ENCODE peak calls at places on chromosomes 3 and 15, in eight cellular contexts. K is adrenal gland; M is SJSA1; S is breast epithelium; R is CD4-positive, alpha-beta T cell; C is right atrium auricular region; U is PC-9; T is upper lobe of left lung. H is an unnamed sample.

GRCh38 chr3:136305879-136306278 is 55.7 kb downstream of the PCCB start:
- DNase-seq in K (no peak), M (no peak), S (no peak), R (no peak), C (no peak), U (peak), T (no peak), H (no peak)

GRCh38 chr15:52164631-52165265 is 26.4 kb downstream of the GNB5 start:
- DNase-seq in K (no peak), M (no peak), S (no peak), R (no peak), C (no peak), U (no peak), T (no peak), H (no peak)

GRCh38 chr15:57505949-57506391 is 85.7 kb upstream of the MYZAP start:
- DNase-seq in K (no peak), M (peak), S (peak), R (no peak), C (peak), U (peak), T (peak), H (no peak)

GRCh38 chr15:31374489-31374888 is 47.9 kb downstream of the KLF13 start:
- DNase-seq in K (no peak), M (no peak), S (no peak), R (no peak), C (no peak), U (no peak), T (no peak), H (no peak)

GRCh38 chr3:7309707-7310106 is 448.8 kb downstream of the GRM7 start:
- DNase-seq in K (peak), M (no peak), S (no peak), R (no peak), C (peak), U (no peak), T (no peak), H (no peak)

GRCh38 chr3:194308635-194309213 is 42.4 kb downstream of the CPN2 start:
- DNase-seq in K (peak), M (no peak), S (no peak), R (no peak), C (no peak), U (no peak), T (no peak), H (no peak)

GRCh38 chr15:22968356-22968755 is 11.8 kb downstream of the CYFIP1 start:
- DNase-seq in K (peak), M (no peak), S (no peak), R (no peak), C (no peak), U (no peak), T (no peak), H (no peak)

GRCh38 chr3:132380979-132381944 is 36.0 kb upstream of the DNAJC13 start:
- DNase-seq in K (no peak), M (no peak), S (no peak), R (no peak), C (no peak), U (no peak), T (no peak), H (no peak)

GRCh38 chr3:8733332-8734094 is at the start of gene CAV3:
- DNase-seq in K (no peak), M (no peak), S (no peak), R (no peak), C (no peak), U (no peak), T (no peak), H (no peak)

GRCh38 chr3:134077649-134078081 is 47.9 kb upstream of the SLCO2A1 start:
- DNase-seq in K (no peak), M (peak), S (no peak), R (no peak), C (no peak), U (no peak), T (peak), H (no peak)

GRCh38 chr3:77599948-77600347 is 560.0 kb downstream of the ROBO2 start:
- DNase-seq in K (no peak), M (no peak), S (no peak), R (no peak), C (no peak), U (no peak), T (no peak), H (no peak)

GRCh38 chr3:182810574-182811268 is 17.4 kb downstream of the ATP11B start:
- DNase-seq in K (no peak), M (no peak), S (no peak), R (no peak), C (no peak), U (no peak), T (no peak), H (no peak)

GRCh38 chr15:81410318-81410753 is 36.3 kb upstream of the TMC3 start:
- DNase-seq in K (peak), M (peak), S (no peak), R (no peak), C (peak), U (no peak), T (peak), H (no peak)

GRCh38 chr3:177195242-177195940 is 1.9 kb downstream of the TBL1XR1 start:
- DNase-seq in K (no peak), M (no peak), S (no peak), R (no peak), C (peak), U (peak), T (peak), H (no peak)

GRCh38 chr3:12766541-12766940 is 7.5 kb upstream of the TMEM40 start:
- DNase-seq in K (no peak), M (no peak), S (no peak), R (no peak), C (no peak), U (no peak), T (no peak), H (no peak)

GRCh38 chr3:32870373-32871091 is 52.7 kb downstream of the TRIM71 start:
- DNase-seq in K (no peak), M (no peak), S (no peak), R (no peak), C (no peak), U (no peak), T (no peak), H (no peak)

GRCh38 chr3:46245155-46245554 is 2.9 kb downstream of the CCR3 start:
- DNase-seq in K (no peak), M (no peak), S (no peak), R (no peak), C (no peak), U (no peak), T (no peak), H (no peak)

GRCh38 chr3:14517601-14518431 is 22.3 kb downstream of the GRIP2 start:
- DNase-seq in K (peak), M (no peak), S (peak), R (peak), C (no peak), U (no peak), T (no peak), H (no peak)

GRCh38 chr3:160112481-160112880 is 112.7 kb upstream of the C3orf80 start:
- DNase-seq in K (no peak), M (no peak), S (no peak), R (no peak), C (no peak), U (no peak), T (no peak), H (no peak)

GRCh38 chr3:98817546-98817945 is 54.4 kb downstream of the ST3GAL6 start:
- DNase-seq in K (no peak), M (no peak), S (no peak), R (no peak), C (no peak), U (peak), T (no peak), H (no peak)

GRCh38 chr15:68679161-68679560 is 100.4 kb downstream of the CORO2B start:
- DNase-seq in K (no peak), M (no peak), S (no peak), R (no peak), C (no peak), U (no peak), T (no peak), H (no peak)

GRCh38 chr15:85789496-85789875 is 5.2 kb downstream of the KLHL25 start:
- DNase-seq in K (no peak), M (no peak), S (no peak), R (no peak), C (no peak), U (no peak), T (no peak), H (no peak)

GRCh38 chr15:27438403-27439375 is 467.7 kb downstream of the GABRG3 start:
- DNase-seq in K (no peak), M (no peak), S (no peak), R (no peak), C (no peak), U (no peak), T (no peak), H (no peak)

GRCh38 chr3:134312873-134313838 is 61.1 kb downstream of the AMOTL2 start:
- DNase-seq in K (peak), M (peak), S (peak), R (no peak), C (peak), U (peak), T (peak), H (no peak)

GRCh38 chr3:56303508-56303907 is 164.8 kb downstream of the ERC2 start:
- DNase-seq in K (peak), M (peak), S (no peak), R (no peak), C (no peak), U (no peak), T (peak), H (no peak)

GRCh38 chr3:11467875-11468274 is 175.8 kb downstream of the VGLL4 start:
- DNase-seq in K (no peak), M (no peak), S (no peak), R (no peak), C (no peak), U (no peak), T (no peak), H (no peak)

GRCh38 chr3:58526124-58526957 is 10.6 kb downstream of the ACOX2 start:
- DNase-seq in K (no peak), M (peak), S (no peak), R (no peak), C (peak), U (peak), T (peak), H (no peak)

GRCh38 chr3:138412821-138413531 is 21.4 kb upstream of the ESYT3 start:
- DNase-seq in K (peak), M (no peak), S (no peak), R (no peak), C (no peak), U (no peak), T (no peak), H (no peak)

GRCh38 chr3:141240290-141241247 is 8.9 kb downstream of the PXYLP1 start:
- DNase-seq in K (no peak), M (no peak), S (no peak), R (no peak), C (no peak), U (no peak), T (no peak), H (no peak)

GRCh38 chr15:64348455-64348854 is 7.5 kb downstream of the CSNK1G1 start:
- DNase-seq in K (no peak), M (no peak), S (no peak), R (no peak), C (no peak), U (no peak), T (no peak), H (no peak)

GRCh38 chr15:68763063-68763462 is 57.6 kb downstream of the ANP32A start:
- DNase-seq in K (no peak), M (peak), S (no peak), R (no peak), C (peak), U (no peak), T (no peak), H (no peak)

GRCh38 chr15:91988071-91988470 is 134.6 kb downstream of the SLCO3A1 start:
- DNase-seq in K (no peak), M (no peak), S (no peak), R (no peak), C (no peak), U (no peak), T (no peak), H (no peak)

GRCh38 chr3:87793322-87793877 is 265.4 kb downstream of the CGGBP1 start:
- DNase-seq in K (no peak), M (no peak), S (no peak), R (no peak), C (no peak), U (no peak), T (no peak), H (no peak)

GRCh38 chr3:66572938-66573710 is 72.3 kb upstream of the LRIG1 start:
- DNase-seq in K (no peak), M (no peak), S (no peak), R (no peak), C (no peak), U (no peak), T (no peak), H (no peak)

GRCh38 chr3:194537732-194538247 is 51.0 kb upstream of the ATP13A3 start:
- DNase-seq in K (peak), M (peak), S (no peak), R (no peak), C (no peak), U (peak), T (peak), H (no peak)

GRCh38 chr15:90560229-90560771 is 30.6 kb downstream of the CRTC3 start:
- DNase-seq in K (peak), M (peak), S (no peak), R (no peak), C (peak), U (no peak), T (no peak), H (no peak)

GRCh38 chr3:160001154-160001760 is 12.6 kb downstream of the IL12A start:
- DNase-seq in K (no peak), M (no peak), S (no peak), R (no peak), C (no peak), U (no peak), T (no peak), H (no peak)

GRCh38 chr3:4730734-4731133 is 237.6 kb downstream of the ITPR1 start:
- DNase-seq in K (no peak), M (no peak), S (no peak), R (no peak), C (no peak), U (no peak), T (no peak), H (no peak)

GRCh38 chr3:185313693-185314246 is 49.2 kb upstream of the MAP3K13 start:
- DNase-seq in K (peak), M (no peak), S (no peak), R (no peak), C (no peak), U (no peak), T (no peak), H (no peak)

GRCh38 chr15:29736012-29736744 is 86.1 kb downstream of the TJP1 start:
- DNase-seq in K (no peak), M (no peak), S (no peak), R (no peak), C (no peak), U (no peak), T (no peak), H (no peak)

GRCh38 chr15:29731865-29732264 is 90.4 kb downstream of the TJP1 start:
- DNase-seq in K (no peak), M (peak), S (no peak), R (no peak), C (no peak), U (no peak), T (no peak), H (no peak)

GRCh38 chr15:29736745-29737023 is 85.6 kb downstream of the TJP1 start:
- DNase-seq in K (peak), M (peak), S (no peak), R (no peak), C (no peak), U (peak), T (no peak), H (no peak)

GRCh38 chr15:29740692-29741311 is 81.5 kb downstream of the TJP1 start:
- DNase-seq in K (no peak), M (no peak), S (no peak), R (no peak), C (no peak), U (no peak), T (no peak), H (no peak)

DNA sequence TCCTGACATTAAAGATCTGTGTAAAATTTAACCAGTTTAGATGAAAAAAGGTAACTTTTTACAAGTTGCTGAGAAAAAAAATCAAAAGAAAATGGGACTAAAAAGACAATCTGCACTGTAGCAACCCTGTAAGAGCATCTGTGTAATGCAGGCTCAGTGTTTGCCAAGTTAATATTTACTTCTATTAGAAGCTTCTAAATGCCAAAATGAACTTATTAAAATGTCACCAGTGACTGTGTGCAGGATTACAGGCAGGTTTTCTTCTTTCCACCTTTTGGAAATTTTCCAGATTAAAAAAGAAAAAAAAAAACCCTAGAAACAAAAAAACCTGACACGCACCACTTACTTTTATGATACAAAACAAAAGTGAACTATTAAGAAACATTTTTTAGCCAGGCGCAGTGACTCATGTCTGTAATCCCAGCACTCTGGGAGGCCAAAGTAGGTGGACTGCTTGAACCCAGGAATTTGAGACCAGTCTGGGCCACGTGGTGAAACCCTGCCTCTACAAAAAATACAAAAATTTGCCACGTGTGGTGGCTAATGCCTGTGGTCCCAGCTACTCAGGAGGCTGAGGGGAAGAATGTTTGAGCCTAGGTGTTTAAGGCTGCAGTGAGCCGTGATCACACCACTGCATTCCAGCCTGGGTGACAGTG is 87.2 kb downstream of the TJP1 start:
- DNase-seq in K (no peak), M (peak), S (no peak), R (no peak), C (no peak), U (no peak), T (no peak), H (no peak)
- H3K27ac ChIP-seq in K (no peak), M (peak), S (no peak), R (no peak), C (no peak), U (no peak), T (peak), H (no peak)

GRCh38 chr3:171824824-171825221 is 14.5 kb upstream of the PLD1 start:
- DNase-seq in K (no peak), M (no peak), S (no peak), R (no peak), C (no peak), U (peak), T (no peak), H (no peak)
- H3K27ac ChIP-seq in K (peak), M (peak), S (peak), R (no peak), C (peak), U (peak), T (no peak), H (no peak)

GRCh38 chr15:55993111-55993803 is at the start of gene NEDD4:
- DNase-seq in K (peak), M (peak), S (peak), R (peak), C (peak), U (peak), T (peak), H (peak)
- H3K27ac ChIP-seq in K (peak), M (peak), S (peak), R (no peak), C (peak), U (peak), T (peak), H (peak)

GRCh38 chr15:45146405-45146804 is 16.6 kb downstream of the DUOX1 start:
- DNase-seq in K (no peak), M (no peak), S (no peak), R (no peak), C (no peak), U (peak), T (peak), H (no peak)

GRCh38 chr15:45147606-45148005 is 17.8 kb downstream of the DUOX1 start:
- DNase-seq in K (no peak), M (no peak), S (no peak), R (no peak), C (no peak), U (no peak), T (no peak), H (no peak)

GRCh38 chr15:45149060-45149459 is 19.3 kb downstream of the DUOX1 start:
- DNase-seq in K (no peak), M (no peak), S (no peak), R (no peak), C (no peak), U (no peak), T (no peak), H (no peak)

GRCh38 chr15:45150481-45150880 is 20.7 kb downstream of the DUOX1 start:
- DNase-seq in K (no peak), M (no peak), S (no peak), R (no peak), C (no peak), U (no peak), T (no peak), H (no peak)

GRCh38 chr15:45148076-45149059 is 18.6 kb downstream of the DUOX1 start:
- DNase-seq in K (no peak), M (no peak), S (no peak), R (no peak), C (no peak), U (no peak), T (no peak), H (no peak)
- H3K27ac ChIP-seq in K (no peak), M (no peak), S (no peak), R (no peak), C (no peak), U (no peak), T (no peak), H (no peak)

GRCh38 chr3:188608401-188608800 is 454.4 kb downstream of the LPP start:
- DNase-seq in K (no peak), M (no peak), S (no peak), R (no peak), C (no peak), U (no peak), T (no peak), H (no peak)
- H3K27ac ChIP-seq in K (no peak), M (no peak), S (no peak), R (no peak), C (no peak), U (no peak), T (no peak), H (no peak)

GRCh38 chr3:157083824-157084223 is 76.1 kb downstream of the CCNL1 start:
- DNase-seq in K (no peak), M (no peak), S (no peak), R (no peak), C (no peak), U (no peak), T (no peak), H (no peak)

GRCh38 chr3:157079677-157080369 is 80.1 kb downstream of the CCNL1 start:
- DNase-seq in K (no peak), M (no peak), S (no peak), R (no peak), C (peak), U (no peak), T (no peak), H (no peak)

GRCh38 chr3:157086053-157086761 is 73.7 kb downstream of the CCNL1 start:
- DNase-seq in K (no peak), M (no peak), S (no peak), R (no peak), C (no peak), U (peak), T (no peak), H (no peak)

GRCh38 chr3:157081681-157082210 is 78.2 kb downstream of the CCNL1 start:
- DNase-seq in K (peak), M (peak), S (peak), R (peak), C (peak), U (peak), T (peak), H (no peak)

GRCh38 chr3:157082305-157082981 is 77.5 kb downstream of the CCNL1 start:
- DNase-seq in K (no peak), M (no peak), S (no peak), R (no peak), C (peak), U (peak), T (no peak), H (no peak)
- H3K27ac ChIP-seq in K (no peak), M (no peak), S (no peak), R (no peak), C (peak), U (peak), T (no peak), H (peak)